ENCODE peak calls at places on chromosomes 2 and 18, in five cellular contexts. One of them, this sample, is unnamed.
A peak's percentile ranks its signal among the peaks of the same experiment; 100 is the strongest.

GRCh38 chr2:229634574-229635185 is 79.7 kb downstream of the DNER start:
- DNase-seq in adrenal gland: no peak
- DNase-seq in gastrocnemius medialis: no peak
- DNase-seq in SK-N-SH: peak; percentile 42
- DNase-seq in IMR-90: no peak
- DNase-seq in this sample: no peak

GRCh38 chr2:163044116-163044515 is 205.5 kb upstream of the KCNH7 start:
- DNase-seq in adrenal gland: no peak
- DNase-seq in gastrocnemius medialis: no peak
- DNase-seq in SK-N-SH: no peak
- DNase-seq in IMR-90: no peak
- DNase-seq in this sample: no peak

GRCh38 chr2:228527481-228527880 is 346.0 kb upstream of the SPHKAP start:
- DNase-seq in adrenal gland: no peak
- DNase-seq in gastrocnemius medialis: no peak
- DNase-seq in SK-N-SH: no peak
- DNase-seq in IMR-90: peak; percentile 3
- DNase-seq in this sample: no peak

GRCh38 chr2:71100195-71100964 is 29.6 kb downstream of the MCEE start:
- DNase-seq in adrenal gland: peak; percentile 65
- DNase-seq in gastrocnemius medialis: peak; percentile 18
- DNase-seq in SK-N-SH: peak; percentile 79
- DNase-seq in IMR-90: peak; percentile 70
- DNase-seq in this sample: peak; percentile 17

GRCh38 chr2:134583462-134583861 is 135.3 kb downstream of the TMEM163 start:
- DNase-seq in adrenal gland: no peak
- DNase-seq in gastrocnemius medialis: no peak
- DNase-seq in SK-N-SH: no peak
- DNase-seq in IMR-90: no peak
- DNase-seq in this sample: no peak

GRCh38 chr2:192243488-192243887 is 48.8 kb upstream of the TMEFF2 start:
- DNase-seq in adrenal gland: no peak
- DNase-seq in gastrocnemius medialis: no peak
- DNase-seq in SK-N-SH: no peak
- DNase-seq in IMR-90: peak; percentile 63
- DNase-seq in this sample: no peak

GRCh38 chr2:155301221-155301620 is 602.7 kb downstream of the KCNJ3 start:
- DNase-seq in adrenal gland: no peak
- DNase-seq in gastrocnemius medialis: no peak
- DNase-seq in SK-N-SH: no peak
- DNase-seq in IMR-90: no peak
- DNase-seq in this sample: no peak

GRCh38 chr2:207512356-207512755 is 17.4 kb upstream of the CREB1 start:
- DNase-seq in adrenal gland: no peak
- DNase-seq in gastrocnemius medialis: no peak
- DNase-seq in SK-N-SH: no peak
- DNase-seq in IMR-90: no peak
- DNase-seq in this sample: no peak

GRCh38 chr2:111652038-111652437 is 232.0 kb downstream of the ANAPC1 start:
- DNase-seq in adrenal gland: no peak
- DNase-seq in gastrocnemius medialis: no peak
- DNase-seq in SK-N-SH: no peak
- DNase-seq in IMR-90: no peak
- DNase-seq in this sample: no peak

GRCh38 chr2:120319686-120320317 is 26.1 kb upstream of the INHBB start:
- DNase-seq in adrenal gland: no peak
- DNase-seq in gastrocnemius medialis: no peak
- DNase-seq in SK-N-SH: no peak
- DNase-seq in IMR-90: no peak
- DNase-seq in this sample: no peak

GRCh38 chr18:32049393-32050161 is 31.0 kb downstream of the RNF125 start:
- DNase-seq in adrenal gland: peak; percentile 47
- DNase-seq in gastrocnemius medialis: peak; percentile 8
- DNase-seq in SK-N-SH: no peak
- DNase-seq in IMR-90: no peak
- DNase-seq in this sample: peak; percentile 38

GRCh38 chr18:12155996-12156395 is 62.4 kb downstream of the ANKRD62 start:
- DNase-seq in adrenal gland: no peak
- DNase-seq in gastrocnemius medialis: no peak
- DNase-seq in SK-N-SH: no peak
- DNase-seq in IMR-90: no peak
- DNase-seq in this sample: no peak

GRCh38 chr2:26584656-26585055 is 56.5 kb downstream of the CIB4 start:
- DNase-seq in adrenal gland: no peak
- DNase-seq in gastrocnemius medialis: no peak
- DNase-seq in SK-N-SH: peak; percentile 23
- DNase-seq in IMR-90: no peak
- DNase-seq in this sample: no peak

GRCh38 chr2:149441255-149441654 is 110.9 kb downstream of the LYPD6 start:
- DNase-seq in adrenal gland: no peak
- DNase-seq in gastrocnemius medialis: no peak
- DNase-seq in SK-N-SH: no peak
- DNase-seq in IMR-90: no peak
- DNase-seq in this sample: no peak

GRCh38 chr2:43136862-43137261 is 89.5 kb downstream of the ZFP36L2 start:
- DNase-seq in adrenal gland: no peak
- DNase-seq in gastrocnemius medialis: no peak
- DNase-seq in SK-N-SH: peak; percentile 32
- DNase-seq in IMR-90: no peak
- DNase-seq in this sample: no peak

GRCh38 chr2:84077504-84077903 is 381.6 kb downstream of the SUCLG1 start:
- DNase-seq in adrenal gland: no peak
- DNase-seq in gastrocnemius medialis: no peak
- DNase-seq in SK-N-SH: peak; percentile 5
- DNase-seq in IMR-90: no peak
- DNase-seq in this sample: no peak

GRCh38 chr2:68225119-68225632 is 27.2 kb downstream of the PPP3R1 start:
- DNase-seq in adrenal gland: peak; percentile 46
- DNase-seq in gastrocnemius medialis: no peak
- DNase-seq in SK-N-SH: peak; percentile 24
- DNase-seq in IMR-90: peak; percentile 13
- DNase-seq in this sample: no peak

GRCh38 chr2:56077352-56077915 is 106.4 kb upstream of the CCDC85A start:
- DNase-seq in adrenal gland: no peak
- DNase-seq in gastrocnemius medialis: no peak
- DNase-seq in SK-N-SH: peak; percentile 21
- DNase-seq in IMR-90: peak; percentile 7
- DNase-seq in this sample: no peak

GRCh38 chr2:85951351-85952067 is 62.7 kb upstream of the ST3GAL5 start:
- DNase-seq in adrenal gland: no peak
- DNase-seq in gastrocnemius medialis: no peak
- DNase-seq in SK-N-SH: no peak
- DNase-seq in IMR-90: no peak
- DNase-seq in this sample: no peak

GRCh38 chr18:48952287-48953095 is 1.7 kb upstream of the SMAD7 start:
- DNase-seq in adrenal gland: peak; percentile 79
- DNase-seq in gastrocnemius medialis: peak; percentile 75
- DNase-seq in SK-N-SH: peak; percentile 85
- DNase-seq in IMR-90: peak; percentile 86
- DNase-seq in this sample: peak; percentile 65

GRCh38 chr2:9103663-9104277 is 100.3 kb upstream of the MBOAT2 start:
- DNase-seq in adrenal gland: no peak
- DNase-seq in gastrocnemius medialis: no peak
- DNase-seq in SK-N-SH: no peak
- DNase-seq in IMR-90: no peak
- DNase-seq in this sample: no peak

GRCh38 chr2:206084468-206084869 is 1.5 kb downstream of the INO80D start:
- DNase-seq in adrenal gland: peak; percentile 88
- DNase-seq in gastrocnemius medialis: peak; percentile 69
- DNase-seq in SK-N-SH: peak; percentile 75
- DNase-seq in IMR-90: peak; percentile 82
- DNase-seq in this sample: peak; percentile 48

GRCh38 chr2:6524678-6525367 is 340.9 kb downstream of the CMPK2 start:
- DNase-seq in adrenal gland: no peak
- DNase-seq in gastrocnemius medialis: no peak
- DNase-seq in SK-N-SH: peak; percentile 73
- DNase-seq in IMR-90: peak; percentile 27
- DNase-seq in this sample: no peak

GRCh38 chr2:99777656-99778290 is 288.0 kb upstream of the REV1 start:
- DNase-seq in adrenal gland: no peak
- DNase-seq in gastrocnemius medialis: no peak
- DNase-seq in SK-N-SH: no peak
- DNase-seq in IMR-90: no peak
- DNase-seq in this sample: no peak

GRCh38 chr2:11438555-11439080 is 27.3 kb downstream of the E2F6 start:
- DNase-seq in adrenal gland: no peak
- DNase-seq in gastrocnemius medialis: no peak
- DNase-seq in SK-N-SH: no peak
- DNase-seq in IMR-90: no peak
- DNase-seq in this sample: no peak

GRCh38 chr2:50125230-50125629 is 906.7 kb downstream of the NRXN1 start:
- DNase-seq in adrenal gland: no peak
- DNase-seq in gastrocnemius medialis: no peak
- DNase-seq in SK-N-SH: no peak
- DNase-seq in IMR-90: no peak
- DNase-seq in this sample: no peak

GRCh38 chr18:45910405-45911023 is 56.6 kb downstream of the EPG5 start:
- DNase-seq in adrenal gland: peak; percentile 45
- DNase-seq in gastrocnemius medialis: no peak
- DNase-seq in SK-N-SH: peak; percentile 65
- DNase-seq in IMR-90: peak; percentile 49
- DNase-seq in this sample: no peak

GRCh38 chr18:28903366-28903765 is 726.4 kb upstream of the CDH2 start:
- DNase-seq in adrenal gland: no peak
- DNase-seq in gastrocnemius medialis: no peak
- DNase-seq in SK-N-SH: no peak
- DNase-seq in IMR-90: peak; percentile 40
- DNase-seq in this sample: no peak

GRCh38 chr18:22171839-22172582 is 2.6 kb downstream of the GATA6 start:
- DNase-seq in adrenal gland: no peak
- DNase-seq in gastrocnemius medialis: no peak
- DNase-seq in SK-N-SH: no peak
- DNase-seq in IMR-90: no peak
- DNase-seq in this sample: no peak
- H3K4me3 ChIP-seq in adrenal gland: peak overlapping the region; percentile 77
- H3K4me3 ChIP-seq in gastrocnemius medialis: no peak overlapping the region
- H3K4me3 ChIP-seq in SK-N-SH: no peak overlapping the region
- H3K4me3 ChIP-seq in IMR-90: peak overlapping the region; percentile 77
- H3K4me3 ChIP-seq in this sample: peak overlapping the region; percentile 82

GRCh38 chr2:15251753-15252152 is 309.4 kb downstream of the NBAS start:
- DNase-seq in adrenal gland: no peak
- DNase-seq in gastrocnemius medialis: no peak
- DNase-seq in SK-N-SH: no peak
- DNase-seq in IMR-90: no peak
- DNase-seq in this sample: no peak
- TF ChIP-seq CTCF in adrenal gland: no peak
- TF ChIP-seq CTCF in gastrocnemius medialis: no peak
- TF ChIP-seq CTCF in SK-N-SH: no peak
- TF ChIP-seq CTCF in IMR-90: no peak
- TF ChIP-seq CTCF in this sample: no peak

GRCh38 chr2:101743288-101743687 is 45.8 kb downstream of the MAP4K4 start:
- DNase-seq in adrenal gland: no peak
- DNase-seq in gastrocnemius medialis: no peak
- DNase-seq in SK-N-SH: no peak
- DNase-seq in IMR-90: no peak
- DNase-seq in this sample: no peak
- H3K27ac ChIP-seq in adrenal gland: no peak overlapping the region
- H3K27ac ChIP-seq in gastrocnemius medialis: no peak overlapping the region
- H3K27ac ChIP-seq in SK-N-SH: peak overlapping the region; percentile 97
- H3K27ac ChIP-seq in IMR-90: no peak overlapping the region
- H3K27ac ChIP-seq in this sample: peak overlapping the region; percentile 1

DNA sequence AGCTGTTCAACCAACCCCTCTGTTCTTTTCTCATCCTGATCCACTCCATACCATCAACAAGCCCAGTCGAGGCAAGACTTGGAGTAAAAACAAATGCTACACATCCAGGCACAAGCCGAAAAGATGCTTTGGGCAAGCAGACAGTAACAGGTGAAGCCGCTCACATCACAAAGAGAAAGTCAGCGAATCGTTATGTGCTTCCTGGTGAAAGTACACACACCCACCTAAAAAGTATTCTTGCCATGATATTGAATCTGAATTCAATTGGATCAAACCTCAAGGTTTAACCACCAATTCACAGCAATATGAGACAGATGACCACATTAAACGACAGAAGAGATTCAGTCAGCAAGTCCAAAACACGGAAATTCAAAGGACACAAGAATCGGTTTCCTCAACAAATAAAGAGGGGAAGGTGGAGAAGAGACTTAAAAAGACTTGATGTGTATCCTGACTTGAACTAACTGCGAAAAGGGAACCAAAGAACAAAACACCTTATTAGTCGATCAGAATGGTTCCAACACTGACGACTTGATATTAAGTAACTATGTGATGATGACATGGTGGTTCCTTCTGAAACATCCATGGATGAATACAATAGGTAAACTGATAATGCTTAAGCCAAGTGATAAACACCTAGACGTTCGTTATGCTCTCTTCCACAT is 1.1 kb downstream of the TTC32 start:
- DNase-seq in adrenal gland: no peak
- DNase-seq in gastrocnemius medialis: no peak
- DNase-seq in SK-N-SH: peak; percentile 11
- DNase-seq in IMR-90: no peak
- DNase-seq in this sample: no peak
- H3K4me3 ChIP-seq in adrenal gland: peak overlapping the region; percentile 64
- H3K4me3 ChIP-seq in gastrocnemius medialis: peak overlapping the region; percentile 60
- H3K4me3 ChIP-seq in SK-N-SH: peak overlapping the region; percentile 85
- H3K4me3 ChIP-seq in IMR-90: peak overlapping the region; percentile 76
- H3K4me3 ChIP-seq in this sample: peak overlapping the region; percentile 84

GRCh38 chr2:113118263-113118657 is 9.1 kb upstream of the IL1RN start:
- DNase-seq in adrenal gland: no peak
- DNase-seq in gastrocnemius medialis: no peak
- DNase-seq in SK-N-SH: no peak
- DNase-seq in IMR-90: no peak
- DNase-seq in this sample: no peak
- TF ChIP-seq CTCF in adrenal gland: no peak
- TF ChIP-seq CTCF in gastrocnemius medialis: no peak
- TF ChIP-seq CTCF in SK-N-SH: no peak
- TF ChIP-seq CTCF in IMR-90: no peak
- TF ChIP-seq CTCF in this sample: no peak